ENCODE peak calls at places on chromosome 1, in four cellular contexts. T is NCI-H446; V is CD8-positive, alpha-beta memory T cell; P is NCI-H1105. X is an unnamed sample.

GRCh38 chr1:40984066-40984465 is 4.6 kb downstream of the CTPS1 start:
- DNase-seq in V (no peak), T (no peak), P (no peak), X (no peak)

GRCh38 chr1:91997607-91998195 is 32.1 kb upstream of the EPHX4 start:
- DNase-seq in V (no peak), T (peak; percentile 4), P (peak; percentile 43), X (peak; percentile 46)

GRCh38 chr1:210587547-210587946 is 258.8 kb downstream of the HHAT start:
- DNase-seq in P (no peak), V (no peak), T (no peak), X (no peak)

GRCh38 chr1:192877283-192877886 is 68.5 kb downstream of the RGS2 start:
- DNase-seq in V (no peak), T (no peak), P (no peak), X (no peak)

GRCh38 chr1:54172614-54173312 is 20.0 kb upstream of the CDCP2 start:
- DNase-seq in P (no peak), V (no peak), T (no peak), X (no peak)

GRCh38 chr1:153623091-153623490 is 4.2 kb downstream of the S100A13 start:
- DNase-seq in V (no peak), T (no peak), P (no peak), X (no peak)

GRCh38 chr1:180278791-180279432 is 48.8 kb downstream of the LHX4 start:
- DNase-seq in V (no peak), P (no peak), T (no peak), X (no peak)

GRCh38 chr1:58718435-58718834 is 18.6 kb upstream of the MYSM1 start:
- DNase-seq in T (no peak), P (no peak), V (no peak), X (peak; percentile 13)

GRCh38 chr1:55402117-55402516 is 187.0 kb upstream of the USP24 start:
- DNase-seq in P (no peak), V (no peak), T (no peak), X (no peak)

GRCh38 chr1:106699436-106699835 is 357.0 kb upstream of the PRMT6 start:
- DNase-seq in T (no peak), P (no peak), V (no peak), X (no peak)

GRCh38 chr1:27609618-27610240 is 5.8 kb upstream of the AHDC1 start:
- DNase-seq in T (no peak), P (no peak), V (no peak), X (no peak)

GRCh38 chr1:160942926-160943325 is 11.7 kb downstream of the ITLN2 start:
- DNase-seq in P (no peak), T (no peak), V (no peak), X (no peak)

GRCh38 chr1:75672528-75673393 is 51.7 kb upstream of the ACADM start:
- DNase-seq in T (no peak), P (no peak), V (no peak), X (no peak)

GRCh38 chr1:15953294-15953771 is 22.6 kb downstream of the ZBTB17 start:
- DNase-seq in T (peak; percentile 44), V (no peak), P (no peak), X (no peak)

GRCh38 chr1:20107767-20108166 is 11.6 kb downstream of the PLA2G2D start:
- DNase-seq in V (no peak), P (no peak), T (no peak), X (no peak)

GRCh38 chr1:84492726-84493125 is 13.5 kb upstream of the SPATA1 start:
- DNase-seq in P (no peak), T (no peak), V (no peak), X (no peak)

GRCh38 chr1:20948091-20948490 is 161.0 kb upstream of the HP1BP3 start:
- DNase-seq in T (no peak), P (no peak), V (no peak), X (no peak)

GRCh38 chr1:6491480-6491962 is at the start of gene PLEKHG5:
- DNase-seq in T (no peak), P (no peak), V (no peak), X (no peak)

GRCh38 chr1:86687595-86687994 is 16.8 kb upstream of the SH3GLB1 start:
- DNase-seq in P (peak; percentile 37), V (no peak), T (no peak), X (no peak)

GRCh38 chr1:192852001-192852400 is 43.2 kb downstream of the RGS2 start:
- DNase-seq in V (no peak), P (peak; percentile 36), T (no peak), X (no peak)

X was measured in naive thymus-derived CD4-positive, alpha-beta T cell.